ENCODE peak calls at places on chromosomes 13 and 19, in ten cellular contexts. One of them, this sample, is unnamed.

GRCh38 chr13:83780201-83780600 is 102.1 kb downstream of the SLITRK1 start:
- DNase-seq in IMR-90: peak
- DNase-seq in esophagus muscularis mucosa: no peak
- DNase-seq in stimulated activated CD8-positive, alpha-beta memory T cell treated with anti-CD3 and anti-CD28 coated beads, Interleukin-2, amount 100 ng/mL, for 1 hour: no peak
- DNase-seq in HFF-Myc: peak
- DNase-seq in CD4-positive, alpha-beta memory T cell: no peak
- DNase-seq in cardiac fibroblast: peak
- DNase-seq in NCI-H774: no peak
- DNase-seq in suprapubic skin: no peak
- DNase-seq in tibial nerve: no peak
- DNase-seq in this sample: no peak

GRCh38 chr13:30738946-30739528 is 3.7 kb downstream of the ALOX5AP start:
- DNase-seq in IMR-90: no peak
- DNase-seq in esophagus muscularis mucosa: no peak
- DNase-seq in stimulated activated CD8-positive, alpha-beta memory T cell treated with anti-CD3 and anti-CD28 coated beads, Interleukin-2, amount 100 ng/mL, for 1 hour: no peak
- DNase-seq in HFF-Myc: no peak
- DNase-seq in CD4-positive, alpha-beta memory T cell: no peak
- DNase-seq in cardiac fibroblast: no peak
- DNase-seq in NCI-H774: no peak
- DNase-seq in suprapubic skin: no peak
- DNase-seq in tibial nerve: no peak
- DNase-seq in this sample: no peak

GRCh38 chr13:114002771-114003321 is 29.0 kb upstream of the C13orf46 start:
- DNase-seq in IMR-90: no peak
- DNase-seq in esophagus muscularis mucosa: no peak
- DNase-seq in stimulated activated CD8-positive, alpha-beta memory T cell treated with anti-CD3 and anti-CD28 coated beads, Interleukin-2, amount 100 ng/mL, for 1 hour: no peak
- DNase-seq in HFF-Myc: no peak
- DNase-seq in CD4-positive, alpha-beta memory T cell: no peak
- DNase-seq in cardiac fibroblast: no peak
- DNase-seq in NCI-H774: no peak
- DNase-seq in suprapubic skin: peak
- DNase-seq in tibial nerve: no peak
- DNase-seq in this sample: no peak

GRCh38 chr19:12090807-12091206 is 26.3 kb downstream of the ZNF844 start:
- DNase-seq in IMR-90: peak
- DNase-seq in esophagus muscularis mucosa: peak
- DNase-seq in stimulated activated CD8-positive, alpha-beta memory T cell treated with anti-CD3 and anti-CD28 coated beads, Interleukin-2, amount 100 ng/mL, for 1 hour: peak
- DNase-seq in HFF-Myc: no peak
- DNase-seq in CD4-positive, alpha-beta memory T cell: peak
- DNase-seq in cardiac fibroblast: peak
- DNase-seq in NCI-H774: peak
- DNase-seq in suprapubic skin: peak
- DNase-seq in tibial nerve: no peak
- DNase-seq in this sample: no peak

GRCh38 chr19:55344444-55344843 is 4.8 kb downstream of the KMT5C start:
- DNase-seq in IMR-90: no peak
- DNase-seq in esophagus muscularis mucosa: no peak
- DNase-seq in stimulated activated CD8-positive, alpha-beta memory T cell treated with anti-CD3 and anti-CD28 coated beads, Interleukin-2, amount 100 ng/mL, for 1 hour: no peak
- DNase-seq in HFF-Myc: no peak
- DNase-seq in CD4-positive, alpha-beta memory T cell: no peak
- DNase-seq in cardiac fibroblast: no peak
- DNase-seq in NCI-H774: no peak
- DNase-seq in suprapubic skin: no peak
- DNase-seq in tibial nerve: no peak
- DNase-seq in this sample: no peak

GRCh38 chr19:46015961-46016425 is 6.9 kb downstream of the PGLYRP1 start:
- DNase-seq in IMR-90: no peak
- DNase-seq in esophagus muscularis mucosa: no peak
- DNase-seq in stimulated activated CD8-positive, alpha-beta memory T cell treated with anti-CD3 and anti-CD28 coated beads, Interleukin-2, amount 100 ng/mL, for 1 hour: no peak
- DNase-seq in HFF-Myc: no peak
- DNase-seq in CD4-positive, alpha-beta memory T cell: peak
- DNase-seq in cardiac fibroblast: no peak
- DNase-seq in NCI-H774: peak
- DNase-seq in suprapubic skin: no peak
- DNase-seq in tibial nerve: no peak
- DNase-seq in this sample: no peak

GRCh38 chr13:78657699-78658629 is 991 bp downstream of the OBI1 start:
- DNase-seq in IMR-90: peak
- DNase-seq in esophagus muscularis mucosa: no peak
- DNase-seq in stimulated activated CD8-positive, alpha-beta memory T cell treated with anti-CD3 and anti-CD28 coated beads, Interleukin-2, amount 100 ng/mL, for 1 hour: no peak
- DNase-seq in HFF-Myc: no peak
- DNase-seq in CD4-positive, alpha-beta memory T cell: no peak
- DNase-seq in cardiac fibroblast: peak
- DNase-seq in NCI-H774: no peak
- DNase-seq in suprapubic skin: no peak
- DNase-seq in tibial nerve: no peak
- DNase-seq in this sample: no peak

GRCh38 chr19:56026769-56027168 is 40.2 kb downstream of the NLRP5 start:
- DNase-seq in IMR-90: no peak
- DNase-seq in esophagus muscularis mucosa: no peak
- DNase-seq in stimulated activated CD8-positive, alpha-beta memory T cell treated with anti-CD3 and anti-CD28 coated beads, Interleukin-2, amount 100 ng/mL, for 1 hour: no peak
- DNase-seq in HFF-Myc: no peak
- DNase-seq in CD4-positive, alpha-beta memory T cell: no peak
- DNase-seq in cardiac fibroblast: no peak
- DNase-seq in NCI-H774: no peak
- DNase-seq in suprapubic skin: no peak
- DNase-seq in tibial nerve: no peak
- DNase-seq in this sample: no peak

GRCh38 chr19:13969897-13970296 is 17.6 kb downstream of the DCAF15 start:
- DNase-seq in IMR-90: no peak
- DNase-seq in esophagus muscularis mucosa: no peak
- DNase-seq in stimulated activated CD8-positive, alpha-beta memory T cell treated with anti-CD3 and anti-CD28 coated beads, Interleukin-2, amount 100 ng/mL, for 1 hour: no peak
- DNase-seq in HFF-Myc: no peak
- DNase-seq in CD4-positive, alpha-beta memory T cell: no peak
- DNase-seq in cardiac fibroblast: no peak
- DNase-seq in NCI-H774: no peak
- DNase-seq in suprapubic skin: no peak
- DNase-seq in tibial nerve: no peak
- DNase-seq in this sample: no peak

GRCh38 chr19:58572818-58573657 is at the start of gene MZF1:
- DNase-seq in IMR-90: peak
- DNase-seq in esophagus muscularis mucosa: peak
- DNase-seq in stimulated activated CD8-positive, alpha-beta memory T cell treated with anti-CD3 and anti-CD28 coated beads, Interleukin-2, amount 100 ng/mL, for 1 hour: peak
- DNase-seq in HFF-Myc: peak
- DNase-seq in CD4-positive, alpha-beta memory T cell: peak
- DNase-seq in cardiac fibroblast: peak
- DNase-seq in NCI-H774: no peak
- DNase-seq in suprapubic skin: peak
- DNase-seq in tibial nerve: peak
- DNase-seq in this sample: peak

GRCh38 chr19:14582894-14583340 is at the start of gene CLEC17A:
- DNase-seq in IMR-90: no peak
- DNase-seq in esophagus muscularis mucosa: no peak
- DNase-seq in stimulated activated CD8-positive, alpha-beta memory T cell treated with anti-CD3 and anti-CD28 coated beads, Interleukin-2, amount 100 ng/mL, for 1 hour: no peak
- DNase-seq in HFF-Myc: no peak
- DNase-seq in CD4-positive, alpha-beta memory T cell: no peak
- DNase-seq in cardiac fibroblast: no peak
- DNase-seq in NCI-H774: no peak
- DNase-seq in suprapubic skin: no peak
- DNase-seq in tibial nerve: no peak
- DNase-seq in this sample: no peak

GRCh38 chr13:91272235-91272777 is 75.2 kb upstream of the MIR17HG start:
- DNase-seq in IMR-90: no peak
- DNase-seq in esophagus muscularis mucosa: no peak
- DNase-seq in stimulated activated CD8-positive, alpha-beta memory T cell treated with anti-CD3 and anti-CD28 coated beads, Interleukin-2, amount 100 ng/mL, for 1 hour: no peak
- DNase-seq in HFF-Myc: no peak
- DNase-seq in CD4-positive, alpha-beta memory T cell: no peak
- DNase-seq in cardiac fibroblast: no peak
- DNase-seq in NCI-H774: no peak
- DNase-seq in suprapubic skin: no peak
- DNase-seq in tibial nerve: no peak
- DNase-seq in this sample: no peak

GRCh38 chr19:30936276-30936675 is 413.0 kb downstream of the TSHZ3 start:
- DNase-seq in IMR-90: no peak
- DNase-seq in esophagus muscularis mucosa: peak
- DNase-seq in stimulated activated CD8-positive, alpha-beta memory T cell treated with anti-CD3 and anti-CD28 coated beads, Interleukin-2, amount 100 ng/mL, for 1 hour: no peak
- DNase-seq in HFF-Myc: no peak
- DNase-seq in CD4-positive, alpha-beta memory T cell: no peak
- DNase-seq in cardiac fibroblast: no peak
- DNase-seq in NCI-H774: no peak
- DNase-seq in suprapubic skin: no peak
- DNase-seq in tibial nerve: no peak
- DNase-seq in this sample: no peak

GRCh38 chr19:46080561-46080960 is 39.8 kb upstream of the IGFL4 start:
- DNase-seq in IMR-90: peak
- DNase-seq in esophagus muscularis mucosa: no peak
- DNase-seq in stimulated activated CD8-positive, alpha-beta memory T cell treated with anti-CD3 and anti-CD28 coated beads, Interleukin-2, amount 100 ng/mL, for 1 hour: no peak
- DNase-seq in HFF-Myc: no peak
- DNase-seq in CD4-positive, alpha-beta memory T cell: no peak
- DNase-seq in cardiac fibroblast: peak
- DNase-seq in NCI-H774: no peak
- DNase-seq in suprapubic skin: no peak
- DNase-seq in tibial nerve: no peak
- DNase-seq in this sample: no peak

GRCh38 chr13:20528451-20528850 is 2.8 kb upstream of the CRYL1 start:
- DNase-seq in IMR-90: no peak
- DNase-seq in esophagus muscularis mucosa: no peak
- DNase-seq in stimulated activated CD8-positive, alpha-beta memory T cell treated with anti-CD3 and anti-CD28 coated beads, Interleukin-2, amount 100 ng/mL, for 1 hour: no peak
- DNase-seq in HFF-Myc: no peak
- DNase-seq in CD4-positive, alpha-beta memory T cell: no peak
- DNase-seq in cardiac fibroblast: no peak
- DNase-seq in NCI-H774: no peak
- DNase-seq in suprapubic skin: no peak
- DNase-seq in tibial nerve: no peak
- DNase-seq in this sample: no peak

GRCh38 chr19:33678796-33679195 is 57.0 kb downstream of the CHST8 start:
- DNase-seq in IMR-90: no peak
- DNase-seq in esophagus muscularis mucosa: no peak
- DNase-seq in stimulated activated CD8-positive, alpha-beta memory T cell treated with anti-CD3 and anti-CD28 coated beads, Interleukin-2, amount 100 ng/mL, for 1 hour: no peak
- DNase-seq in HFF-Myc: no peak
- DNase-seq in CD4-positive, alpha-beta memory T cell: no peak
- DNase-seq in cardiac fibroblast: no peak
- DNase-seq in NCI-H774: peak
- DNase-seq in suprapubic skin: peak
- DNase-seq in tibial nerve: no peak
- DNase-seq in this sample: no peak

GRCh38 chr19:21902596-21902995 is 66.6 kb upstream of the ZNF43 start:
- DNase-seq in IMR-90: no peak
- DNase-seq in esophagus muscularis mucosa: no peak
- DNase-seq in stimulated activated CD8-positive, alpha-beta memory T cell treated with anti-CD3 and anti-CD28 coated beads, Interleukin-2, amount 100 ng/mL, for 1 hour: no peak
- DNase-seq in HFF-Myc: no peak
- DNase-seq in CD4-positive, alpha-beta memory T cell: no peak
- DNase-seq in cardiac fibroblast: no peak
- DNase-seq in NCI-H774: no peak
- DNase-seq in suprapubic skin: no peak
- DNase-seq in tibial nerve: no peak
- DNase-seq in this sample: no peak

GRCh38 chr13:23325191-23325590 is 108.3 kb downstream of the SACS start:
- DNase-seq in IMR-90: no peak
- DNase-seq in esophagus muscularis mucosa: no peak
- DNase-seq in stimulated activated CD8-positive, alpha-beta memory T cell treated with anti-CD3 and anti-CD28 coated beads, Interleukin-2, amount 100 ng/mL, for 1 hour: no peak
- DNase-seq in HFF-Myc: no peak
- DNase-seq in CD4-positive, alpha-beta memory T cell: no peak
- DNase-seq in cardiac fibroblast: no peak
- DNase-seq in NCI-H774: no peak
- DNase-seq in suprapubic skin: no peak
- DNase-seq in tibial nerve: no peak
- DNase-seq in this sample: no peak

GRCh38 chr13:109665211-109665610 is 121.2 kb downstream of the IRS2 start:
- DNase-seq in IMR-90: no peak
- DNase-seq in esophagus muscularis mucosa: no peak
- DNase-seq in stimulated activated CD8-positive, alpha-beta memory T cell treated with anti-CD3 and anti-CD28 coated beads, Interleukin-2, amount 100 ng/mL, for 1 hour: no peak
- DNase-seq in HFF-Myc: no peak
- DNase-seq in CD4-positive, alpha-beta memory T cell: no peak
- DNase-seq in cardiac fibroblast: no peak
- DNase-seq in NCI-H774: no peak
- DNase-seq in suprapubic skin: no peak
- DNase-seq in tibial nerve: no peak
- DNase-seq in this sample: no peak